ENCODE peak calls at places on chromosomes 2 and 18, in seven cellular contexts. One of them, this sample, is unnamed.

GRCh38 chr2:41707790-41708451 is 339.9 kb upstream of the PKDCC start:
- DNase-seq in neural crest cell: no peak
- DNase-seq in WTC11: no peak
- DNase-seq in GM20000: no peak
- DNase-seq in lung: no peak
- DNase-seq in sigmoid colon: no peak
- DNase-seq in tibial artery: no peak
- DNase-seq in this sample: no peak

GRCh38 chr2:205003288-205003687 is 458.0 kb downstream of the PARD3B start:
- DNase-seq in neural crest cell: no peak
- DNase-seq in WTC11: no peak
- DNase-seq in GM20000: no peak
- DNase-seq in lung: no peak
- DNase-seq in sigmoid colon: no peak
- DNase-seq in tibial artery: no peak
- DNase-seq in this sample: no peak

GRCh38 chr18:47756364-47757016 is 174.0 kb downstream of the SMAD2 start:
- DNase-seq in neural crest cell: peak
- DNase-seq in WTC11: peak
- DNase-seq in GM20000: peak
- DNase-seq in lung: peak
- DNase-seq in sigmoid colon: no peak
- DNase-seq in tibial artery: peak
- DNase-seq in this sample: peak

GRCh38 chr2:86628091-86628522 is 4.4 kb upstream of the RNF103 start:
- DNase-seq in neural crest cell: no peak
- DNase-seq in WTC11: no peak
- DNase-seq in GM20000: peak
- DNase-seq in lung: no peak
- DNase-seq in sigmoid colon: peak
- DNase-seq in tibial artery: no peak
- DNase-seq in this sample: no peak

GRCh38 chr18:24234330-24234729 is 95.5 kb downstream of the CABYR start:
- DNase-seq in neural crest cell: no peak
- DNase-seq in WTC11: no peak
- DNase-seq in GM20000: no peak
- DNase-seq in lung: no peak
- DNase-seq in sigmoid colon: no peak
- DNase-seq in tibial artery: no peak
- DNase-seq in this sample: no peak

GRCh38 chr2:226164512-226164911 is 635.1 kb downstream of the IRS1 start:
- DNase-seq in neural crest cell: no peak
- DNase-seq in WTC11: no peak
- DNase-seq in GM20000: no peak
- DNase-seq in lung: no peak
- DNase-seq in sigmoid colon: no peak
- DNase-seq in tibial artery: no peak
- DNase-seq in this sample: no peak

GRCh38 chr2:8342407-8342806 is 339.4 kb upstream of the ID2 start:
- DNase-seq in neural crest cell: no peak
- DNase-seq in WTC11: no peak
- DNase-seq in GM20000: no peak
- DNase-seq in lung: no peak
- DNase-seq in sigmoid colon: no peak
- DNase-seq in tibial artery: no peak
- DNase-seq in this sample: no peak

GRCh38 chr2:16821696-16822095 is 156.1 kb upstream of the CYRIA start:
- DNase-seq in neural crest cell: no peak
- DNase-seq in WTC11: no peak
- DNase-seq in GM20000: no peak
- DNase-seq in lung: no peak
- DNase-seq in sigmoid colon: no peak
- DNase-seq in tibial artery: no peak
- DNase-seq in this sample: no peak

GRCh38 chr2:177338177-177338721 is 54.3 kb upstream of the AGPS start:
- DNase-seq in neural crest cell: no peak
- DNase-seq in WTC11: no peak
- DNase-seq in GM20000: no peak
- DNase-seq in lung: no peak
- DNase-seq in sigmoid colon: no peak
- DNase-seq in tibial artery: no peak
- DNase-seq in this sample: no peak

GRCh38 chr2:119158563-119159347 is at the start of gene C1QL2:
- DNase-seq in neural crest cell: peak
- DNase-seq in WTC11: peak
- DNase-seq in GM20000: no peak
- DNase-seq in lung: no peak
- DNase-seq in sigmoid colon: no peak
- DNase-seq in tibial artery: no peak
- DNase-seq in this sample: no peak

GRCh38 chr2:239499989-239500914 is 99.4 kb upstream of the HDAC4 start:
- DNase-seq in neural crest cell: no peak
- DNase-seq in WTC11: no peak
- DNase-seq in GM20000: no peak
- DNase-seq in lung: no peak
- DNase-seq in sigmoid colon: no peak
- DNase-seq in tibial artery: peak
- DNase-seq in this sample: no peak

GRCh38 chr2:74880054-74880728 is 46.3 kb downstream of the HK2 start:
- DNase-seq in neural crest cell: no peak
- DNase-seq in WTC11: no peak
- DNase-seq in GM20000: no peak
- DNase-seq in lung: no peak
- DNase-seq in sigmoid colon: no peak
- DNase-seq in tibial artery: no peak
- DNase-seq in this sample: no peak

GRCh38 chr2:283996-284794 is 3.7 kb downstream of the ALKAL2 start:
- DNase-seq in neural crest cell: no peak
- DNase-seq in WTC11: peak
- DNase-seq in GM20000: no peak
- DNase-seq in lung: no peak
- DNase-seq in sigmoid colon: no peak
- DNase-seq in tibial artery: no peak
- DNase-seq in this sample: no peak

DNA sequence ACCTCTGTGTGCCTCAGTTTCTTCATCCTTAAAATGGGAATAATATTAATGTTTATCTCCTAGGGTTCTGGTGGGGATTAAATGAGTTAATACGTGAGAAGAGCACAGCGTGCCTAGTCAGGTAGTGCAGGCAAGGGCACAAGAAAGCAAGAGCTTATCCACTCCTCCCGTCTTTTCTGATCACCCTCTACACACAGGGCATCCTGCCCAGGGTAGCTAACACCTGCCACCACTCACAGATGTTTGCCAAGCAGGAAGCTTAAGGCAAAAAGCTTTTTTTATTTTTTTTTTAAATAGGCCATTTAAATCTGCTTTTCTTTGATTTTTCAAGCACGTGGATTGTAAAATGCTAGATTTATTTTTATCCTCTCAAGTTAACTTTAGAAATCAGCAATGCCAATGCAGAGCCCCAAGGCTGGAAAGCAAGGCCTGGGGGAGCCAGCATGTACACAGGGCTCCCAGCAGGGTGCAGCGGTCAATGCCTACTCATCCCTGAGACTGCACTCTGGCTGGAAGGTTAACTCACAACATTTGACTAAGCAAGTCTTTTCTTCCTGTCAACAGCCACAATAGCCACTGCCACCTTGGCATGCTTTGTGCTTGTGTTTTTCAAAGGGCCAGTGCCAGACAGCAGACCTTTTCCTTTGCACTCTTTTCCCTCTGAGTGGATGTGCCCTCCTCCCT is 86.5 kb upstream of the ACAA2 start:
- DNase-seq in neural crest cell: no peak
- DNase-seq in WTC11: peak
- DNase-seq in GM20000: no peak
- DNase-seq in lung: no peak
- DNase-seq in sigmoid colon: no peak
- DNase-seq in tibial artery: no peak
- DNase-seq in this sample: no peak
- TF ChIP-seq CTCF in neural crest cell: peak
- TF ChIP-seq CTCF in WTC11: no peak
- TF ChIP-seq CTCF in GM20000: no peak
- TF ChIP-seq CTCF in lung: no peak
- TF ChIP-seq CTCF in sigmoid colon: no peak
- TF ChIP-seq CTCF in tibial artery: no peak
- TF ChIP-seq CTCF in this sample: no peak

DNA sequence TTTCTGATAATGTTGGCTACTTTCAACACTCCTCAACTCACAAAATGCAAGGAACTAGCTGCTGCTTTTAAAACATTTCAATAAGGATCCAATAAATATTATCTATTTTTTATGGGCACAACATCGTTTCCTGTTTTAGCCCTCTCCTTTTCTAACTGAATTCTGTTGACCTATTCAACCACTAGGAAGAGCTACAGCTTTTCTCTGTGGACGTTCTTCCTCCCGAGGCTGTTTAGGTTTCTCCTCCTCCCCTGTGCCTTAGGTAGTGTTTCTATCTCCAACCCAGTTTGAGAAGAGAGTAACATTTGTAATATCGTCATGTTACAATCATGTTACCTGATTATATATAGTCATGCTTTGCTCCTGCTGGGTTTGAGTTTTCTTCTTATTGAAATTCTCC is 91.3 kb upstream of the ITGB6 start:
- DNase-seq in neural crest cell: no peak
- DNase-seq in WTC11: no peak
- DNase-seq in GM20000: no peak
- DNase-seq in lung: no peak
- DNase-seq in sigmoid colon: no peak
- DNase-seq in tibial artery: no peak
- DNase-seq in this sample: no peak
- TF ChIP-seq CTCF in neural crest cell: no peak
- TF ChIP-seq CTCF in WTC11: no peak
- TF ChIP-seq CTCF in GM20000: no peak
- TF ChIP-seq CTCF in lung: no peak
- TF ChIP-seq CTCF in sigmoid colon: no peak
- TF ChIP-seq CTCF in tibial artery: no peak
- TF ChIP-seq CTCF in this sample: no peak

GRCh38 chr18:3058328-3059191 is 45.6 kb upstream of the LPIN2 start:
- DNase-seq in neural crest cell: no peak
- DNase-seq in WTC11: no peak
- DNase-seq in GM20000: no peak
- DNase-seq in lung: no peak
- DNase-seq in sigmoid colon: no peak
- DNase-seq in tibial artery: no peak
- DNase-seq in this sample: no peak
- TF ChIP-seq CTCF in neural crest cell: no peak
- TF ChIP-seq CTCF in WTC11: no peak
- TF ChIP-seq CTCF in GM20000: no peak
- TF ChIP-seq CTCF in lung: no peak
- TF ChIP-seq CTCF in sigmoid colon: no peak
- TF ChIP-seq CTCF in tibial artery: no peak
- TF ChIP-seq CTCF in this sample: no peak

GRCh38 chr2:12684471-12684936 is 32.2 kb upstream of the TRIB2 start:
- DNase-seq in neural crest cell: no peak
- DNase-seq in WTC11: no peak
- DNase-seq in GM20000: no peak
- DNase-seq in lung: peak
- DNase-seq in sigmoid colon: peak
- DNase-seq in tibial artery: no peak
- DNase-seq in this sample: no peak

GRCh38 chr2:12686708-12687107 is 30.0 kb upstream of the TRIB2 start:
- DNase-seq in neural crest cell: no peak
- DNase-seq in WTC11: no peak
- DNase-seq in GM20000: no peak
- DNase-seq in lung: peak
- DNase-seq in sigmoid colon: no peak
- DNase-seq in tibial artery: no peak
- DNase-seq in this sample: no peak

GRCh38 chr2:12685145-12685544 is 31.6 kb upstream of the TRIB2 start:
- DNase-seq in neural crest cell: no peak
- DNase-seq in WTC11: no peak
- DNase-seq in GM20000: no peak
- DNase-seq in lung: peak
- DNase-seq in sigmoid colon: no peak
- DNase-seq in tibial artery: no peak
- DNase-seq in this sample: no peak

GRCh38 chr2:12688156-12688555 is 28.6 kb upstream of the TRIB2 start:
- DNase-seq in neural crest cell: no peak
- DNase-seq in WTC11: no peak
- DNase-seq in GM20000: no peak
- DNase-seq in lung: no peak
- DNase-seq in sigmoid colon: no peak
- DNase-seq in tibial artery: no peak
- DNase-seq in this sample: no peak

GRCh38 chr2:12685956-12686355 is 30.8 kb upstream of the TRIB2 start:
- DNase-seq in neural crest cell: no peak
- DNase-seq in WTC11: no peak
- DNase-seq in GM20000: no peak
- DNase-seq in lung: no peak
- DNase-seq in sigmoid colon: no peak
- DNase-seq in tibial artery: no peak
- DNase-seq in this sample: no peak
- TF ChIP-seq CTCF in neural crest cell: no peak
- TF ChIP-seq CTCF in WTC11: no peak
- TF ChIP-seq CTCF in GM20000: no peak
- TF ChIP-seq CTCF in lung: no peak
- TF ChIP-seq CTCF in sigmoid colon: no peak
- TF ChIP-seq CTCF in tibial artery: no peak
- TF ChIP-seq CTCF in this sample: no peak

This sample was measured in AG09319.